ENCODE peak calls at places on chromosomes 11 and 22, in seven cellular contexts. One of them, this sample, is unnamed.

GRCh38 chr22:38570841-38571364 is 920 bp upstream of the DMC1 start:
- DNase-seq in SW 1271: no peak
- DNase-seq in NCI-H774: no peak
- DNase-seq in iPS-NIHi11: peak
- DNase-seq in activated T-helper 1 cell treated with anti-CD3 and anti-CD28 coated beads, Interleukin-2, amount 50 U/mL, for 16 hours: no peak
- DNase-seq in nephron progenitor cell: peak
- DNase-seq in NCI-H1417: peak
- DNase-seq in this sample: peak

GRCh38 chr22:29394931-29395581 is 6.7 kb upstream of the AP1B1 start:
- DNase-seq in SW 1271: peak
- DNase-seq in NCI-H774: peak
- DNase-seq in iPS-NIHi11: peak
- DNase-seq in activated T-helper 1 cell treated with anti-CD3 and anti-CD28 coated beads, Interleukin-2, amount 50 U/mL, for 16 hours: peak
- DNase-seq in nephron progenitor cell: peak
- DNase-seq in NCI-H1417: peak
- DNase-seq in this sample: peak

GRCh38 chr22:28942801-28943500 is 59.6 kb downstream of the ZNRF3 start:
- DNase-seq in SW 1271: no peak
- DNase-seq in NCI-H774: no peak
- DNase-seq in iPS-NIHi11: peak
- DNase-seq in activated T-helper 1 cell treated with anti-CD3 and anti-CD28 coated beads, Interleukin-2, amount 50 U/mL, for 16 hours: no peak
- DNase-seq in nephron progenitor cell: peak
- DNase-seq in NCI-H1417: no peak
- DNase-seq in this sample: no peak

GRCh38 chr22:32340437-32340836 is 17.2 kb upstream of the RFPL3 start:
- DNase-seq in SW 1271: no peak
- DNase-seq in NCI-H774: no peak
- DNase-seq in iPS-NIHi11: no peak
- DNase-seq in activated T-helper 1 cell treated with anti-CD3 and anti-CD28 coated beads, Interleukin-2, amount 50 U/mL, for 16 hours: no peak
- DNase-seq in nephron progenitor cell: no peak
- DNase-seq in NCI-H1417: no peak
- DNase-seq in this sample: peak

GRCh38 chr11:92662580-92662979 is 306.9 kb upstream of the MTNR1B start:
- DNase-seq in SW 1271: no peak
- DNase-seq in NCI-H774: no peak
- DNase-seq in iPS-NIHi11: no peak
- DNase-seq in activated T-helper 1 cell treated with anti-CD3 and anti-CD28 coated beads, Interleukin-2, amount 50 U/mL, for 16 hours: no peak
- DNase-seq in nephron progenitor cell: no peak
- DNase-seq in NCI-H1417: no peak
- DNase-seq in this sample: no peak

GRCh38 chr11:111975076-111975806 is 38.1 kb downstream of the DIXDC1 start:
- DNase-seq in SW 1271: no peak
- DNase-seq in NCI-H774: no peak
- DNase-seq in iPS-NIHi11: no peak
- DNase-seq in activated T-helper 1 cell treated with anti-CD3 and anti-CD28 coated beads, Interleukin-2, amount 50 U/mL, for 16 hours: no peak
- DNase-seq in nephron progenitor cell: no peak
- DNase-seq in NCI-H1417: no peak
- DNase-seq in this sample: no peak

GRCh38 chr11:67279589-67280340 is 9.3 kb upstream of the ANKRD13D start:
- DNase-seq in SW 1271: no peak
- DNase-seq in NCI-H774: no peak
- DNase-seq in iPS-NIHi11: no peak
- DNase-seq in activated T-helper 1 cell treated with anti-CD3 and anti-CD28 coated beads, Interleukin-2, amount 50 U/mL, for 16 hours: no peak
- DNase-seq in nephron progenitor cell: no peak
- DNase-seq in NCI-H1417: no peak
- DNase-seq in this sample: no peak

GRCh38 chr11:10263929-10264328 is 30.1 kb downstream of the SBF2 start:
- DNase-seq in SW 1271: no peak
- DNase-seq in NCI-H774: no peak
- DNase-seq in iPS-NIHi11: no peak
- DNase-seq in activated T-helper 1 cell treated with anti-CD3 and anti-CD28 coated beads, Interleukin-2, amount 50 U/mL, for 16 hours: no peak
- DNase-seq in nephron progenitor cell: no peak
- DNase-seq in NCI-H1417: no peak
- DNase-seq in this sample: no peak

GRCh38 chr11:83866655-83867054 is 580.5 kb upstream of the CCDC90B start:
- DNase-seq in SW 1271: no peak
- DNase-seq in NCI-H774: no peak
- DNase-seq in iPS-NIHi11: no peak
- DNase-seq in activated T-helper 1 cell treated with anti-CD3 and anti-CD28 coated beads, Interleukin-2, amount 50 U/mL, for 16 hours: no peak
- DNase-seq in nephron progenitor cell: no peak
- DNase-seq in NCI-H1417: no peak
- DNase-seq in this sample: no peak

GRCh38 chr11:110050201-110050506 is 43.0 kb upstream of the ZC3H12C start:
- DNase-seq in SW 1271: no peak
- DNase-seq in NCI-H774: no peak
- DNase-seq in iPS-NIHi11: no peak
- DNase-seq in activated T-helper 1 cell treated with anti-CD3 and anti-CD28 coated beads, Interleukin-2, amount 50 U/mL, for 16 hours: no peak
- DNase-seq in nephron progenitor cell: no peak
- DNase-seq in NCI-H1417: no peak
- DNase-seq in this sample: no peak

GRCh38 chr11:36433896-36434295 is 76.2 kb downstream of the TRAF6 start:
- DNase-seq in SW 1271: no peak
- DNase-seq in NCI-H774: no peak
- DNase-seq in iPS-NIHi11: no peak
- DNase-seq in activated T-helper 1 cell treated with anti-CD3 and anti-CD28 coated beads, Interleukin-2, amount 50 U/mL, for 16 hours: no peak
- DNase-seq in nephron progenitor cell: no peak
- DNase-seq in NCI-H1417: no peak
- DNase-seq in this sample: no peak

GRCh38 chr11:6357222-6357621 is 33.1 kb upstream of the SMPD1 start:
- DNase-seq in SW 1271: no peak
- DNase-seq in NCI-H774: no peak
- DNase-seq in iPS-NIHi11: no peak
- DNase-seq in activated T-helper 1 cell treated with anti-CD3 and anti-CD28 coated beads, Interleukin-2, amount 50 U/mL, for 16 hours: no peak
- DNase-seq in nephron progenitor cell: no peak
- DNase-seq in NCI-H1417: no peak
- DNase-seq in this sample: no peak

GRCh38 chr11:70367071-70367470 is 31.3 kb upstream of the CTTN start:
- DNase-seq in SW 1271: no peak
- DNase-seq in NCI-H774: no peak
- DNase-seq in iPS-NIHi11: no peak
- DNase-seq in activated T-helper 1 cell treated with anti-CD3 and anti-CD28 coated beads, Interleukin-2, amount 50 U/mL, for 16 hours: no peak
- DNase-seq in nephron progenitor cell: no peak
- DNase-seq in NCI-H1417: no peak
- DNase-seq in this sample: no peak

GRCh38 chr22:50294319-50294656 is 13.2 kb downstream of the PLXNB2 start:
- DNase-seq in SW 1271: no peak
- DNase-seq in NCI-H774: no peak
- DNase-seq in iPS-NIHi11: no peak
- DNase-seq in activated T-helper 1 cell treated with anti-CD3 and anti-CD28 coated beads, Interleukin-2, amount 50 U/mL, for 16 hours: no peak
- DNase-seq in nephron progenitor cell: no peak
- DNase-seq in NCI-H1417: no peak
- DNase-seq in this sample: no peak

GRCh38 chr11:57638811-57639320 is 10.8 kb downstream of the YPEL4 start:
- DNase-seq in SW 1271: no peak
- DNase-seq in NCI-H774: no peak
- DNase-seq in iPS-NIHi11: no peak
- DNase-seq in activated T-helper 1 cell treated with anti-CD3 and anti-CD28 coated beads, Interleukin-2, amount 50 U/mL, for 16 hours: no peak
- DNase-seq in nephron progenitor cell: peak
- DNase-seq in NCI-H1417: no peak
- DNase-seq in this sample: no peak

GRCh38 chr11:55106391-55106790 is 155.6 kb upstream of the TRIM48 start:
- DNase-seq in SW 1271: no peak
- DNase-seq in NCI-H774: no peak
- DNase-seq in iPS-NIHi11: no peak
- DNase-seq in activated T-helper 1 cell treated with anti-CD3 and anti-CD28 coated beads, Interleukin-2, amount 50 U/mL, for 16 hours: no peak
- DNase-seq in nephron progenitor cell: no peak
- DNase-seq in NCI-H1417: no peak
- DNase-seq in this sample: no peak